ENCODE peak calls at places on chromosomes 1 and 21, in ten cellular contexts. One of them, this sample, is unnamed.

GRCh38 chr1:3454811-3455618 is 550 bp downstream of the ARHGEF16 start:
- DNase-seq in germinal center: peak
- DNase-seq in NCI-H2081: no peak
- DNase-seq in skeletal muscle cell: no peak
- DNase-seq in breast epithelium: no peak
- DNase-seq in NAMALWA: no peak
- DNase-seq in HEK293T: peak
- DNase-seq in stimulated activated CD4-positive, alpha-beta T cell treated with anti-CD3 and anti-CD28 coated beads, Interleukin-2, amount 100 ng/mL, for 24 hours: peak
- DNase-seq in activated CD4-positive, alpha-beta T cell treated with anti-CD3 and anti-CD28 coated beads, Interleukin-2, amount 50 U/mL, for 48 hours: no peak
- DNase-seq in BJ: no peak
- DNase-seq in this sample: no peak

GRCh38 chr1:192766009-192766625 is 42.7 kb upstream of the RGS2 start:
- DNase-seq in NCI-H2081: no peak
- DNase-seq in activated CD4-positive, alpha-beta T cell treated with anti-CD3 and anti-CD28 coated beads, Interleukin-2, amount 50 U/mL, for 48 hours: no peak
- DNase-seq in stimulated activated CD4-positive, alpha-beta T cell treated with anti-CD3 and anti-CD28 coated beads, Interleukin-2, amount 100 ng/mL, for 24 hours: no peak
- DNase-seq in NAMALWA: no peak
- DNase-seq in skeletal muscle cell: no peak
- DNase-seq in HEK293T: no peak
- DNase-seq in BJ: no peak
- DNase-seq in germinal center: no peak
- DNase-seq in breast epithelium: no peak
- DNase-seq in this sample: no peak

GRCh38 chr1:162023547-162024501 is at the start of gene OLFML2B:
- DNase-seq in germinal center: peak
- DNase-seq in NAMALWA: no peak
- DNase-seq in NCI-H2081: peak
- DNase-seq in activated CD4-positive, alpha-beta T cell treated with anti-CD3 and anti-CD28 coated beads, Interleukin-2, amount 50 U/mL, for 48 hours: peak
- DNase-seq in skeletal muscle cell: peak
- DNase-seq in HEK293T: peak
- DNase-seq in breast epithelium: peak
- DNase-seq in BJ: peak
- DNase-seq in stimulated activated CD4-positive, alpha-beta T cell treated with anti-CD3 and anti-CD28 coated beads, Interleukin-2, amount 100 ng/mL, for 24 hours: peak
- DNase-seq in this sample: no peak

GRCh38 chr1:182765416-182765815 is 24.2 kb upstream of the NPL start:
- DNase-seq in skeletal muscle cell: no peak
- DNase-seq in activated CD4-positive, alpha-beta T cell treated with anti-CD3 and anti-CD28 coated beads, Interleukin-2, amount 50 U/mL, for 48 hours: no peak
- DNase-seq in NCI-H2081: no peak
- DNase-seq in germinal center: no peak
- DNase-seq in breast epithelium: no peak
- DNase-seq in HEK293T: no peak
- DNase-seq in stimulated activated CD4-positive, alpha-beta T cell treated with anti-CD3 and anti-CD28 coated beads, Interleukin-2, amount 100 ng/mL, for 24 hours: no peak
- DNase-seq in BJ: no peak
- DNase-seq in NAMALWA: no peak
- DNase-seq in this sample: no peak

GRCh38 chr1:178341218-178341956 is 155.4 kb downstream of the CLEC20A start:
- DNase-seq in BJ: peak
- DNase-seq in stimulated activated CD4-positive, alpha-beta T cell treated with anti-CD3 and anti-CD28 coated beads, Interleukin-2, amount 100 ng/mL, for 24 hours: no peak
- DNase-seq in breast epithelium: peak
- DNase-seq in NAMALWA: no peak
- DNase-seq in NCI-H2081: no peak
- DNase-seq in activated CD4-positive, alpha-beta T cell treated with anti-CD3 and anti-CD28 coated beads, Interleukin-2, amount 50 U/mL, for 48 hours: no peak
- DNase-seq in HEK293T: peak
- DNase-seq in skeletal muscle cell: peak
- DNase-seq in germinal center: no peak
- DNase-seq in this sample: peak

GRCh38 chr1:183783896-183784637 is 20.9 kb upstream of the RGL1 start:
- DNase-seq in NCI-H2081: no peak
- DNase-seq in NAMALWA: no peak
- DNase-seq in BJ: no peak
- DNase-seq in activated CD4-positive, alpha-beta T cell treated with anti-CD3 and anti-CD28 coated beads, Interleukin-2, amount 50 U/mL, for 48 hours: no peak
- DNase-seq in germinal center: no peak
- DNase-seq in breast epithelium: no peak
- DNase-seq in stimulated activated CD4-positive, alpha-beta T cell treated with anti-CD3 and anti-CD28 coated beads, Interleukin-2, amount 100 ng/mL, for 24 hours: no peak
- DNase-seq in HEK293T: no peak
- DNase-seq in skeletal muscle cell: peak
- DNase-seq in this sample: peak

GRCh38 chr1:83698644-83699043 is 300.3 kb downstream of the TTLL7 start:
- DNase-seq in skeletal muscle cell: no peak
- DNase-seq in NCI-H2081: no peak
- DNase-seq in breast epithelium: no peak
- DNase-seq in BJ: no peak
- DNase-seq in germinal center: no peak
- DNase-seq in stimulated activated CD4-positive, alpha-beta T cell treated with anti-CD3 and anti-CD28 coated beads, Interleukin-2, amount 100 ng/mL, for 24 hours: no peak
- DNase-seq in NAMALWA: no peak
- DNase-seq in HEK293T: no peak
- DNase-seq in activated CD4-positive, alpha-beta T cell treated with anti-CD3 and anti-CD28 coated beads, Interleukin-2, amount 50 U/mL, for 48 hours: no peak
- DNase-seq in this sample: no peak

GRCh38 chr1:40951943-40952743 is 27.4 kb upstream of the CTPS1 start:
- DNase-seq in NCI-H2081: peak
- DNase-seq in BJ: no peak
- DNase-seq in activated CD4-positive, alpha-beta T cell treated with anti-CD3 and anti-CD28 coated beads, Interleukin-2, amount 50 U/mL, for 48 hours: peak
- DNase-seq in germinal center: peak
- DNase-seq in skeletal muscle cell: no peak
- DNase-seq in NAMALWA: peak
- DNase-seq in stimulated activated CD4-positive, alpha-beta T cell treated with anti-CD3 and anti-CD28 coated beads, Interleukin-2, amount 100 ng/mL, for 24 hours: peak
- DNase-seq in breast epithelium: peak
- DNase-seq in HEK293T: peak
- DNase-seq in this sample: no peak

GRCh38 chr21:45126085-45126687 is 51.8 kb downstream of the ADARB1 start:
- DNase-seq in skeletal muscle cell: peak
- DNase-seq in germinal center: no peak
- DNase-seq in HEK293T: no peak
- DNase-seq in BJ: no peak
- DNase-seq in stimulated activated CD4-positive, alpha-beta T cell treated with anti-CD3 and anti-CD28 coated beads, Interleukin-2, amount 100 ng/mL, for 24 hours: no peak
- DNase-seq in breast epithelium: no peak
- DNase-seq in NAMALWA: no peak
- DNase-seq in activated CD4-positive, alpha-beta T cell treated with anti-CD3 and anti-CD28 coated beads, Interleukin-2, amount 50 U/mL, for 48 hours: no peak
- DNase-seq in NCI-H2081: no peak
- DNase-seq in this sample: no peak

GRCh38 chr1:243973169-243973568 is 77.9 kb upstream of the ZBTB18 start:
- DNase-seq in skeletal muscle cell: no peak
- DNase-seq in NAMALWA: no peak
- DNase-seq in breast epithelium: no peak
- DNase-seq in BJ: no peak
- DNase-seq in activated CD4-positive, alpha-beta T cell treated with anti-CD3 and anti-CD28 coated beads, Interleukin-2, amount 50 U/mL, for 48 hours: no peak
- DNase-seq in NCI-H2081: no peak
- DNase-seq in HEK293T: no peak
- DNase-seq in germinal center: no peak
- DNase-seq in stimulated activated CD4-positive, alpha-beta T cell treated with anti-CD3 and anti-CD28 coated beads, Interleukin-2, amount 100 ng/mL, for 24 hours: no peak
- DNase-seq in this sample: no peak

GRCh38 chr1:22141948-22142314 is 966 bp downstream of the WNT4 start:
- DNase-seq in stimulated activated CD4-positive, alpha-beta T cell treated with anti-CD3 and anti-CD28 coated beads, Interleukin-2, amount 100 ng/mL, for 24 hours: no peak
- DNase-seq in BJ: no peak
- DNase-seq in HEK293T: no peak
- DNase-seq in activated CD4-positive, alpha-beta T cell treated with anti-CD3 and anti-CD28 coated beads, Interleukin-2, amount 50 U/mL, for 48 hours: no peak
- DNase-seq in skeletal muscle cell: no peak
- DNase-seq in germinal center: no peak
- DNase-seq in breast epithelium: no peak
- DNase-seq in NCI-H2081: no peak
- DNase-seq in NAMALWA: no peak
- DNase-seq in this sample: no peak

GRCh38 chr1:208425096-208425495 is 180.9 kb upstream of the PLXNA2 start:
- DNase-seq in breast epithelium: no peak
- DNase-seq in skeletal muscle cell: no peak
- DNase-seq in BJ: no peak
- DNase-seq in NAMALWA: no peak
- DNase-seq in germinal center: no peak
- DNase-seq in stimulated activated CD4-positive, alpha-beta T cell treated with anti-CD3 and anti-CD28 coated beads, Interleukin-2, amount 100 ng/mL, for 24 hours: no peak
- DNase-seq in activated CD4-positive, alpha-beta T cell treated with anti-CD3 and anti-CD28 coated beads, Interleukin-2, amount 50 U/mL, for 48 hours: no peak
- DNase-seq in HEK293T: no peak
- DNase-seq in NCI-H2081: no peak
- DNase-seq in this sample: no peak

GRCh38 chr1:147071142-147071541 is 101.1 kb downstream of the PRKAB2 start:
- DNase-seq in germinal center: no peak
- DNase-seq in NAMALWA: no peak
- DNase-seq in stimulated activated CD4-positive, alpha-beta T cell treated with anti-CD3 and anti-CD28 coated beads, Interleukin-2, amount 100 ng/mL, for 24 hours: no peak
- DNase-seq in skeletal muscle cell: no peak
- DNase-seq in breast epithelium: no peak
- DNase-seq in BJ: no peak
- DNase-seq in HEK293T: no peak
- DNase-seq in activated CD4-positive, alpha-beta T cell treated with anti-CD3 and anti-CD28 coated beads, Interleukin-2, amount 50 U/mL, for 48 hours: no peak
- DNase-seq in NCI-H2081: no peak
- DNase-seq in this sample: no peak

GRCh38 chr1:1176931-1177330 is 3.3 kb downstream of the TTLL10 start:
- DNase-seq in NCI-H2081: no peak
- DNase-seq in activated CD4-positive, alpha-beta T cell treated with anti-CD3 and anti-CD28 coated beads, Interleukin-2, amount 50 U/mL, for 48 hours: no peak
- DNase-seq in BJ: no peak
- DNase-seq in skeletal muscle cell: no peak
- DNase-seq in germinal center: no peak
- DNase-seq in stimulated activated CD4-positive, alpha-beta T cell treated with anti-CD3 and anti-CD28 coated beads, Interleukin-2, amount 100 ng/mL, for 24 hours: no peak
- DNase-seq in NAMALWA: no peak
- DNase-seq in HEK293T: no peak
- DNase-seq in breast epithelium: no peak
- DNase-seq in this sample: no peak

GRCh38 chr1:201181726-201182125 is 8.9 kb upstream of the IGFN1 start:
- DNase-seq in BJ: no peak
- DNase-seq in HEK293T: no peak
- DNase-seq in NCI-H2081: no peak
- DNase-seq in stimulated activated CD4-positive, alpha-beta T cell treated with anti-CD3 and anti-CD28 coated beads, Interleukin-2, amount 100 ng/mL, for 24 hours: no peak
- DNase-seq in skeletal muscle cell: no peak
- DNase-seq in breast epithelium: no peak
- DNase-seq in germinal center: no peak
- DNase-seq in activated CD4-positive, alpha-beta T cell treated with anti-CD3 and anti-CD28 coated beads, Interleukin-2, amount 50 U/mL, for 48 hours: no peak
- DNase-seq in NAMALWA: no peak
- DNase-seq in this sample: no peak

GRCh38 chr1:18155881-18156385 is 48.3 kb downstream of the IGSF21 start:
- DNase-seq in stimulated activated CD4-positive, alpha-beta T cell treated with anti-CD3 and anti-CD28 coated beads, Interleukin-2, amount 100 ng/mL, for 24 hours: no peak
- DNase-seq in HEK293T: no peak
- DNase-seq in breast epithelium: no peak
- DNase-seq in BJ: no peak
- DNase-seq in NAMALWA: no peak
- DNase-seq in NCI-H2081: peak
- DNase-seq in germinal center: no peak
- DNase-seq in skeletal muscle cell: no peak
- DNase-seq in activated CD4-positive, alpha-beta T cell treated with anti-CD3 and anti-CD28 coated beads, Interleukin-2, amount 50 U/mL, for 48 hours: no peak
- DNase-seq in this sample: no peak

GRCh38 chr1:67618285-67619018 is 66.5 kb upstream of the GADD45A start:
- DNase-seq in stimulated activated CD4-positive, alpha-beta T cell treated with anti-CD3 and anti-CD28 coated beads, Interleukin-2, amount 100 ng/mL, for 24 hours: no peak
- DNase-seq in HEK293T: no peak
- DNase-seq in NAMALWA: no peak
- DNase-seq in BJ: peak
- DNase-seq in activated CD4-positive, alpha-beta T cell treated with anti-CD3 and anti-CD28 coated beads, Interleukin-2, amount 50 U/mL, for 48 hours: no peak
- DNase-seq in breast epithelium: peak
- DNase-seq in skeletal muscle cell: peak
- DNase-seq in germinal center: no peak
- DNase-seq in NCI-H2081: no peak
- DNase-seq in this sample: peak

GRCh38 chr1:55065649-55066048 is 26.3 kb downstream of the PCSK9 start:
- DNase-seq in NCI-H2081: no peak
- DNase-seq in activated CD4-positive, alpha-beta T cell treated with anti-CD3 and anti-CD28 coated beads, Interleukin-2, amount 50 U/mL, for 48 hours: no peak
- DNase-seq in breast epithelium: no peak
- DNase-seq in germinal center: no peak
- DNase-seq in BJ: no peak
- DNase-seq in HEK293T: no peak
- DNase-seq in stimulated activated CD4-positive, alpha-beta T cell treated with anti-CD3 and anti-CD28 coated beads, Interleukin-2, amount 100 ng/mL, for 24 hours: no peak
- DNase-seq in skeletal muscle cell: no peak
- DNase-seq in NAMALWA: no peak
- DNase-seq in this sample: no peak

GRCh38 chr1:37892151-37893047 is 33.0 kb upstream of the MTF1 start:
- DNase-seq in stimulated activated CD4-positive, alpha-beta T cell treated with anti-CD3 and anti-CD28 coated beads, Interleukin-2, amount 100 ng/mL, for 24 hours: no peak
- DNase-seq in NCI-H2081: no peak
- DNase-seq in germinal center: no peak
- DNase-seq in activated CD4-positive, alpha-beta T cell treated with anti-CD3 and anti-CD28 coated beads, Interleukin-2, amount 50 U/mL, for 48 hours: no peak
- DNase-seq in breast epithelium: no peak
- DNase-seq in BJ: no peak
- DNase-seq in NAMALWA: no peak
- DNase-seq in skeletal muscle cell: peak
- DNase-seq in HEK293T: no peak
- DNase-seq in this sample: no peak